ENCODE peak calls at places on chromosomes 11 and 22, in seven cellular contexts. Y is lung; F is NCI-H1092 treated with DMSO at 0.1 percent for 48 hours; G is activated B cell treated with CpG ODN at 0.5 μM for 24 hours; O is iris pigment epithelial cell; Q is CD8-positive, alpha-beta T cell; K is central memory CD4-positive, alpha-beta T cell. I is an unnamed sample.

GRCh38 chr11:111707039-111707690 is 59.0 kb downstream of the PPP2R1B start:
- DNase-seq in Y (peak), F (no peak), G (no peak), O (peak), Q (no peak), K (no peak), I (no peak)

GRCh38 chr11:27420722-27421572 is 51.6 kb downstream of the LGR4 start:
- DNase-seq in Y (no peak), F (no peak), G (no peak), O (peak), Q (no peak), K (no peak), I (no peak)

GRCh38 chr22:43275545-43275981 is 67.6 kb downstream of the SCUBE1 start:
- DNase-seq in Y (no peak), F (no peak), G (no peak), O (peak), Q (no peak), K (no peak), I (no peak)

GRCh38 chr22:48968201-48968959 is 859.3 kb downstream of the BRD1 start:
- DNase-seq in Y (peak), F (no peak), G (no peak), O (no peak), Q (no peak), K (no peak), I (no peak)

GRCh38 chr22:40014661-40015255 is 20.0 kb downstream of the FAM83F start:
- DNase-seq in Y (no peak), F (no peak), G (no peak), O (no peak), Q (no peak), K (no peak), I (no peak)

GRCh38 chr11:50088231-50088630 is 55.6 kb downstream of the OR4C45 start:
- DNase-seq in Y (no peak), F (no peak), G (no peak), O (peak), Q (no peak), K (no peak), I (no peak)

GRCh38 chr11:118142081-118142480 is 10.5 kb downstream of the SCN4B start:
- DNase-seq in Y (no peak), F (no peak), G (no peak), O (peak), Q (no peak), K (no peak), I (no peak)

GRCh38 chr22:40714514-40714966 is 35.3 kb downstream of the MCHR1 start:
- DNase-seq in Y (no peak), F (no peak), G (no peak), O (peak), Q (no peak), K (no peak), I (no peak)

I was measured in retinal pigment epithelial cell.